ENCODE peak calls at places on chromosome 3, in seven cellular contexts. V is colonic mucosa, D is mucosa of descending colon, Z is A549, F is tibial artery, B is tibial nerve, W is upper lobe of right lung. P is an unnamed sample.

GRCh38 chr3:17912011-17912760 is 169.8 kb upstream of the TBC1D5 start:
- DNase-seq in V (no peak), B (no peak), F (no peak), D (no peak), Z (no peak), W (no peak), P (no peak)

GRCh38 chr3:17258823-17259436 is 374.2 kb downstream of the PLCL2 start:
- DNase-seq in D (no peak), Z (peak; percentile 28), W (no peak), V (no peak), B (peak; percentile 39), F (no peak), P (no peak)

GRCh38 chr3:138441742-138442141 is 7.3 kb downstream of the ESYT3 start:
- DNase-seq in V (no peak), Z (peak; percentile 28), F (no peak), D (no peak), W (no peak), B (no peak), P (no peak)

GRCh38 chr3:23685484-23686258 is 120.1 kb upstream of the UBE2E1 start:
- DNase-seq in D (peak; percentile 67), W (no peak), Z (peak; percentile 89), B (peak; percentile 89), V (peak; percentile 91), F (peak; percentile 94), P (peak; percentile 99)

GRCh38 chr3:157220211-157220610 is 60.3 kb upstream of the CCNL1 start:
- DNase-seq in D (no peak), F (no peak), V (no peak), B (no peak), Z (no peak), W (no peak), P (no peak)

GRCh38 chr3:120622870-120623718 is 27.0 kb downstream of the NDUFB4 start:
- DNase-seq in B (no peak), W (no peak), Z (peak; percentile 48), V (peak; percentile 23), F (no peak), D (no peak), P (peak; percentile 16)

GRCh38 chr3:179323197-179323901 is 518 bp downstream of the ZNF639 start:
- DNase-seq in B (peak; percentile 64), F (peak; percentile 81), V (peak; percentile 74), D (peak; percentile 79), W (peak; percentile 86), Z (peak; percentile 46), P (peak; percentile 54)

GRCh38 chr3:80052271-80052670 is 284.5 kb upstream of the ROBO1 start:
- DNase-seq in V (no peak), D (no peak), B (no peak), W (no peak), Z (no peak), F (no peak), P (no peak)

GRCh38 chr3:184578822-184579221 is 17.2 kb downstream of the EPHB3 start:
- DNase-seq in D (no peak), F (no peak), V (no peak), Z (no peak), W (no peak), B (no peak), P (no peak)

GRCh38 chr3:191282262-191283215 is 46.7 kb upstream of the CCDC50 start:
- DNase-seq in Z (no peak), V (no peak), D (no peak), F (no peak), B (no peak), W (no peak), P (no peak)

GRCh38 chr3:154168998-154169880 is 48.0 kb downstream of the ARHGEF26 start:
- DNase-seq in F (no peak), B (no peak), W (no peak), Z (no peak), D (no peak), V (no peak), P (no peak)

GRCh38 chr3:11757441-11757875 is 89.2 kb downstream of the TAMM41 start:
- DNase-seq in Z (no peak), W (no peak), B (no peak), F (no peak), D (no peak), V (no peak), P (no peak)

GRCh38 chr3:146466596-146466995 is 2.8 kb downstream of the PLSCR2 start:
- DNase-seq in F (no peak), V (no peak), W (no peak), D (no peak), Z (no peak), B (no peak), P (no peak)

GRCh38 chr3:167032267-167032876 is 347.7 kb downstream of the ZBBX start:
- DNase-seq in V (no peak), W (no peak), Z (no peak), D (no peak), B (no peak), F (no peak), P (peak; percentile 19)
- TF ChIP-seq CTCF in V (no peak), W (peak; percentile 38), Z (peak; percentile 36), D (no peak), B (no peak), F (peak; percentile 42), P (peak; percentile 80)

GRCh38 chr3:30654269-30654668 is 47.9 kb downstream of the TGFBR2 start:
- DNase-seq in Z (no peak), B (no peak), V (no peak), F (no peak), W (no peak), D (no peak), P (no peak)
- H3K4me1 ChIP-seq in Z (peaks cover 23% of the 10 kb centered on the region), B (peaks cover 74% of the 10 kb centered on the region), V (no peaks in the 10 kb centered on the region), F (peaks cover 31% of the 10 kb centered on the region), W (peaks cover 66% of the 10 kb centered on the region), D (peaks cover 7% of the 10 kb centered on the region), P (peaks cover 27% of the 10 kb centered on the region)

GRCh38 chr3:38480093-38480445 is 16.1 kb upstream of the EXOG start:
- DNase-seq in V (no peak), Z (no peak), D (no peak), B (no peak), W (no peak), F (no peak), P (no peak)
- TF ChIP-seq CTCF in V (no peak), Z (no peak), D (no peak), B (no peak), W (no peak), F (no peak), P (no peak)

GRCh38 chr3:39144748-39145380 is 8.5 kb downstream of the CSRNP1 start:
- DNase-seq in Z (no peak), B (no peak), D (no peak), W (no peak), F (no peak), V (no peak), P (no peak)
- H3K4me1 ChIP-seq in Z (peaks cover 69% of the 10 kb centered on the region), B (peaks cover 54% of the 10 kb centered on the region), D (peaks cover 72% of the 10 kb centered on the region), W (peaks cover 79% of the 10 kb centered on the region), F (peaks cover 61% of the 10 kb centered on the region), V (peaks cover 48% of the 10 kb centered on the region), P (peaks cover 65% of the 10 kb centered on the region)

DNA sequence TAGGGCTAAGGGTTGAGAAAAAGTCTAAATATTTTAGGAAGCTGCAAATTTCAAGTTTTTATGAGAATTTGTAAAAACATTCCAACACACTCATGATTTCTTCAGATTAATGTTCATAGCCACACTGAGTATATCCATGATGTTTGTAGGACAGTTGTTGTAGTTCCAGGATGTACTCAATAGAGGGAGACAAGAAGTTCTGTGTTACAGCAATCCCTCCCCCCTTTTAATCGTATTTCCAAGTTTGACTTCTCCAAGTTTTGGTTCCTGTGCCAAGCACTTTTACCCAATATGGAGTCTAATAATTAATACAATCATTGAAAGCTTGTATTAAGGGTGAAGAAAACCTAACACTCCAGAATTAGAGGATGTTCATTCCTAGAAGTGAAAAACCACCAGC is 143.4 kb downstream of the FEZF2 start:
- DNase-seq in B (no peak), D (no peak), V (no peak), Z (peak; percentile 18), F (no peak), W (no peak), P (no peak)
- TF ChIP-seq CTCF in B (no peak), D (no peak), V (peak; percentile 12), Z (no peak), F (no peak), W (peak; percentile 22), P (peak; percentile 59)

GRCh38 chr3:86954226-86954625 is 36.7 kb downstream of the VGLL3 start:
- DNase-seq in B (no peak), F (no peak), V (no peak), D (no peak), Z (no peak), W (no peak), P (no peak)

GRCh38 chr3:86950717-86951116 is 40.2 kb downstream of the VGLL3 start:
- DNase-seq in W (no peak), Z (no peak), D (no peak), F (no peak), B (no peak), V (no peak), P (no peak)

GRCh38 chr3:86951343-86951742 is 39.6 kb downstream of the VGLL3 start:
- DNase-seq in W (no peak), F (no peak), V (no peak), D (no peak), Z (no peak), B (no peak), P (peak; percentile 65)

GRCh38 chr3:86949850-86950249 is 41.1 kb downstream of the VGLL3 start:
- DNase-seq in W (no peak), Z (no peak), V (no peak), D (no peak), B (no peak), F (no peak), P (peak; percentile 59)

DNA sequence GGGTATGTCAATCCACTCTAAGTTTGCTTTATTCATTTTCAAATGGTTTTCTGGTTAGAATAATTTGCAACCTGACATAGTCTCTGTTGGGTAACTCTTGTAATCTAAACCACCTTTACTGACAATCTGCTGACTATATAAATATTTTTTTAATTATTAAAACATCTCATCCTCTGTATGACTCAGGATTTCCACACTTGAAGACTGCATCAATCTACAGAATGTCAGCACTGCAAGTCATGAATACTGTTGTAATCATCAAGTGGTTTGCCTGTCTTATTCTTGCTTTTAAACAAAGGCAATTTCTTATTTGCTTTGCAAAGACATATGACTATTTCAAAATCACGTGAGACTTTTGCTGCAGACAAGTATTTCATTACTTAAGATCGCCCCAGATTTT is 42.1 kb downstream of the VGLL3 start:
- DNase-seq in B (no peak), D (no peak), W (no peak), Z (no peak), V (no peak), F (no peak), P (peak; percentile 75)
- H3K4me1 ChIP-seq in B (no peaks in the 10 kb centered on the region), D (no peaks in the 10 kb centered on the region), W (no peaks in the 10 kb centered on the region), Z (peaks cover 38% of the 10 kb centered on the region), V (no peaks in the 10 kb centered on the region), F (no peaks in the 10 kb centered on the region), P (peaks cover 6% of the 10 kb centered on the region)